ENCODE peak calls at places on chromosomes 12 and 14, in eight cellular contexts. One of them, this sample, is unnamed.

GRCh38 chr12:1583421-1584078 is 10.8 kb downstream of the FBXL14 start:
- DNase-seq in psoas muscle: no peak
- DNase-seq in neural progenitor cell: peak
- DNase-seq in GM23338: peak
- DNase-seq in astrocyte of the cerebellum: peak
- DNase-seq in fibroblast of lung: peak
- DNase-seq in upper lobe of right lung: no peak
- DNase-seq in colonic mucosa: peak
- DNase-seq in this sample: peak

GRCh38 chr12:57845478-57846284 is 848 bp downstream of the CTDSP2 start:
- DNase-seq in psoas muscle: peak
- DNase-seq in neural progenitor cell: peak
- DNase-seq in GM23338: peak
- DNase-seq in astrocyte of the cerebellum: no peak
- DNase-seq in fibroblast of lung: no peak
- DNase-seq in upper lobe of right lung: peak
- DNase-seq in colonic mucosa: peak
- DNase-seq in this sample: peak

GRCh38 chr12:130491421-130492357 is 154.0 kb downstream of the PIWIL1 start:
- DNase-seq in psoas muscle: no peak
- DNase-seq in neural progenitor cell: no peak
- DNase-seq in GM23338: no peak
- DNase-seq in astrocyte of the cerebellum: no peak
- DNase-seq in fibroblast of lung: no peak
- DNase-seq in upper lobe of right lung: peak
- DNase-seq in colonic mucosa: no peak
- DNase-seq in this sample: no peak

GRCh38 chr14:55686713-55687112 is 106.7 kb downstream of the KTN1 start:
- DNase-seq in psoas muscle: no peak
- DNase-seq in neural progenitor cell: no peak
- DNase-seq in GM23338: no peak
- DNase-seq in astrocyte of the cerebellum: no peak
- DNase-seq in fibroblast of lung: no peak
- DNase-seq in upper lobe of right lung: no peak
- DNase-seq in colonic mucosa: no peak
- DNase-seq in this sample: no peak

GRCh38 chr12:21602774-21603173 is 1.9 kb downstream of the GYS2 start:
- DNase-seq in psoas muscle: no peak
- DNase-seq in neural progenitor cell: no peak
- DNase-seq in GM23338: no peak
- DNase-seq in astrocyte of the cerebellum: no peak
- DNase-seq in fibroblast of lung: no peak
- DNase-seq in upper lobe of right lung: no peak
- DNase-seq in colonic mucosa: no peak
- DNase-seq in this sample: no peak

GRCh38 chr12:119666226-119666808 is 1.6 kb upstream of the PRKAB1 start:
- DNase-seq in psoas muscle: no peak
- DNase-seq in neural progenitor cell: no peak
- DNase-seq in GM23338: no peak
- DNase-seq in astrocyte of the cerebellum: no peak
- DNase-seq in fibroblast of lung: no peak
- DNase-seq in upper lobe of right lung: no peak
- DNase-seq in colonic mucosa: no peak
- DNase-seq in this sample: no peak

GRCh38 chr12:131091413-131091975 is 137.8 kb downstream of the ADGRD1 start:
- DNase-seq in psoas muscle: no peak
- DNase-seq in neural progenitor cell: no peak
- DNase-seq in GM23338: no peak
- DNase-seq in astrocyte of the cerebellum: no peak
- DNase-seq in fibroblast of lung: no peak
- DNase-seq in upper lobe of right lung: no peak
- DNase-seq in colonic mucosa: no peak
- DNase-seq in this sample: no peak

GRCh38 chr12:33111850-33112249 is 215.3 kb upstream of the PKP2 start:
- DNase-seq in psoas muscle: no peak
- DNase-seq in neural progenitor cell: no peak
- DNase-seq in GM23338: peak
- DNase-seq in astrocyte of the cerebellum: no peak
- DNase-seq in fibroblast of lung: no peak
- DNase-seq in upper lobe of right lung: no peak
- DNase-seq in colonic mucosa: no peak
- DNase-seq in this sample: no peak

GRCh38 chr12:11716794-11717532 is 67.5 kb downstream of the ETV6 start:
- DNase-seq in psoas muscle: no peak
- DNase-seq in neural progenitor cell: no peak
- DNase-seq in GM23338: no peak
- DNase-seq in astrocyte of the cerebellum: no peak
- DNase-seq in fibroblast of lung: peak
- DNase-seq in upper lobe of right lung: no peak
- DNase-seq in colonic mucosa: no peak
- DNase-seq in this sample: peak

GRCh38 chr12:128365831-128366231 is 98.9 kb downstream of the TMEM132C start:
- DNase-seq in psoas muscle: peak
- DNase-seq in neural progenitor cell: peak
- DNase-seq in GM23338: no peak
- DNase-seq in astrocyte of the cerebellum: no peak
- DNase-seq in fibroblast of lung: no peak
- DNase-seq in upper lobe of right lung: no peak
- DNase-seq in colonic mucosa: no peak
- DNase-seq in this sample: no peak

GRCh38 chr14:51396222-51396815 is 156.3 kb downstream of the TMX1 start:
- DNase-seq in psoas muscle: peak
- DNase-seq in neural progenitor cell: no peak
- DNase-seq in GM23338: no peak
- DNase-seq in astrocyte of the cerebellum: peak
- DNase-seq in fibroblast of lung: peak
- DNase-seq in upper lobe of right lung: no peak
- DNase-seq in colonic mucosa: no peak
- DNase-seq in this sample: peak

GRCh38 chr12:19530631-19531020 is 91.3 kb downstream of the AEBP2 start:
- DNase-seq in psoas muscle: no peak
- DNase-seq in neural progenitor cell: no peak
- DNase-seq in GM23338: no peak
- DNase-seq in astrocyte of the cerebellum: no peak
- DNase-seq in fibroblast of lung: peak
- DNase-seq in upper lobe of right lung: no peak
- DNase-seq in colonic mucosa: no peak
- DNase-seq in this sample: peak

GRCh38 chr12:120366884-120367251 is 2.1 kb downstream of the MSI1 start:
- DNase-seq in psoas muscle: no peak
- DNase-seq in neural progenitor cell: peak
- DNase-seq in GM23338: no peak
- DNase-seq in astrocyte of the cerebellum: no peak
- DNase-seq in fibroblast of lung: no peak
- DNase-seq in upper lobe of right lung: no peak
- DNase-seq in colonic mucosa: no peak
- DNase-seq in this sample: no peak

GRCh38 chr14:60648934-60649814 is at the start of gene SIX1:
- DNase-seq in psoas muscle: peak
- DNase-seq in neural progenitor cell: peak
- DNase-seq in GM23338: peak
- DNase-seq in astrocyte of the cerebellum: peak
- DNase-seq in fibroblast of lung: peak
- DNase-seq in upper lobe of right lung: peak
- DNase-seq in colonic mucosa: peak
- DNase-seq in this sample: peak

GRCh38 chr12:57126561-57126960 is 1.7 kb upstream of the LRP1 start:
- DNase-seq in psoas muscle: no peak
- DNase-seq in neural progenitor cell: no peak
- DNase-seq in GM23338: no peak
- DNase-seq in astrocyte of the cerebellum: no peak
- DNase-seq in fibroblast of lung: no peak
- DNase-seq in upper lobe of right lung: no peak
- DNase-seq in colonic mucosa: peak
- DNase-seq in this sample: no peak

GRCh38 chr14:77103954-77104353 is 5.9 kb downstream of the CIPC start:
- DNase-seq in psoas muscle: no peak
- DNase-seq in neural progenitor cell: no peak
- DNase-seq in GM23338: no peak
- DNase-seq in astrocyte of the cerebellum: no peak
- DNase-seq in fibroblast of lung: no peak
- DNase-seq in upper lobe of right lung: no peak
- DNase-seq in colonic mucosa: no peak
- DNase-seq in this sample: no peak

GRCh38 chr12:116317986-116318737 is 40.7 kb upstream of the MED13L start:
- DNase-seq in psoas muscle: peak
- DNase-seq in neural progenitor cell: no peak
- DNase-seq in GM23338: no peak
- DNase-seq in astrocyte of the cerebellum: no peak
- DNase-seq in fibroblast of lung: no peak
- DNase-seq in upper lobe of right lung: peak
- DNase-seq in colonic mucosa: no peak
- DNase-seq in this sample: peak

GRCh38 chr12:130070017-130070653 is 92.1 kb upstream of the FZD10 start:
- DNase-seq in psoas muscle: no peak
- DNase-seq in neural progenitor cell: no peak
- DNase-seq in GM23338: no peak
- DNase-seq in astrocyte of the cerebellum: no peak
- DNase-seq in fibroblast of lung: no peak
- DNase-seq in upper lobe of right lung: no peak
- DNase-seq in colonic mucosa: no peak
- DNase-seq in this sample: no peak

GRCh38 chr12:23472329-23472971 is 477.0 kb downstream of the SOX5 start:
- DNase-seq in psoas muscle: no peak
- DNase-seq in neural progenitor cell: no peak
- DNase-seq in GM23338: peak
- DNase-seq in astrocyte of the cerebellum: no peak
- DNase-seq in fibroblast of lung: no peak
- DNase-seq in upper lobe of right lung: peak
- DNase-seq in colonic mucosa: no peak
- DNase-seq in this sample: peak

GRCh38 chr12:15928870-15929571 is 17.9 kb downstream of the DERA start:
- DNase-seq in psoas muscle: no peak
- DNase-seq in neural progenitor cell: peak
- DNase-seq in GM23338: peak
- DNase-seq in astrocyte of the cerebellum: no peak
- DNase-seq in fibroblast of lung: no peak
- DNase-seq in upper lobe of right lung: no peak
- DNase-seq in colonic mucosa: no peak
- DNase-seq in this sample: no peak

GRCh38 chr12:75990189-75990912 is 41.2 kb downstream of the PHLDA1 start:
- DNase-seq in psoas muscle: no peak
- DNase-seq in neural progenitor cell: no peak
- DNase-seq in GM23338: no peak
- DNase-seq in astrocyte of the cerebellum: no peak
- DNase-seq in fibroblast of lung: no peak
- DNase-seq in upper lobe of right lung: no peak
- DNase-seq in colonic mucosa: no peak
- DNase-seq in this sample: no peak

GRCh38 chr14:32933943-32934890 is 4.5 kb upstream of the NPAS3 start:
- DNase-seq in psoas muscle: peak
- DNase-seq in neural progenitor cell: peak
- DNase-seq in GM23338: peak
- DNase-seq in astrocyte of the cerebellum: peak
- DNase-seq in fibroblast of lung: peak
- DNase-seq in upper lobe of right lung: no peak
- DNase-seq in colonic mucosa: no peak
- DNase-seq in this sample: no peak

GRCh38 chr12:2877959-2878732 is 1.1 kb downstream of the RHNO1 start:
- DNase-seq in psoas muscle: no peak
- DNase-seq in neural progenitor cell: peak
- DNase-seq in GM23338: no peak
- DNase-seq in astrocyte of the cerebellum: no peak
- DNase-seq in fibroblast of lung: peak
- DNase-seq in upper lobe of right lung: no peak
- DNase-seq in colonic mucosa: no peak
- DNase-seq in this sample: peak
- TF ChIP-seq CTCF in psoas muscle: no peak
- TF ChIP-seq CTCF in neural progenitor cell: no peak
- TF ChIP-seq CTCF in GM23338: peak
- TF ChIP-seq CTCF in astrocyte of the cerebellum: no peak
- TF ChIP-seq CTCF in fibroblast of lung: no peak
- TF ChIP-seq CTCF in upper lobe of right lung: no peak
- TF ChIP-seq CTCF in colonic mucosa: no peak
- TF ChIP-seq CTCF in this sample: no peak

DNA sequence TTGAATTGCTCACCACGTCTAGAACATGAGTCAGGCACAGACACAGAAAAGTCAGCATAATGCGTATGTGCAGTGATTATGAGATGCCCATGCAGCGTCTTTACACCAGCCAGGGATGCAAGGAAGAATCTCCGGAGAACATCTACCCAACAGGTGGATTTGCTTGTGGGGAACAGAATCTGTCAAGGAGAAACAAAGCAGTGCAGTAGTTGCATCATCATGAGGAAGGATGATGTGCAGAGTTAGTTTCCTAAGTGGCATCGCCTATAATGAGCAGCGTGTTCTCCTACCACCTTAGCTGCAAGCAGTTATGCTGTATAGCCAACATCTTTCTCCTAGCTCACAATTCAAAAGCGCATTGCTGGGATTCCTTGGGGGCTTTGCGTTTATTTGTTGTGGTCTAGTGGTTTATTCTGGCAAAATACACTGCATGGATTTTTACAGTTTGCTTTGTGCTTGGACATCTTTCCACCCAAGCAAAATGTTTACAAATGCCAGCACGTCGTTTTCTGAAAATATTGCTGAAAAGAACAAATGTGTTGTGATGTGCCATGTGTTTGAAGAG is 233.0 kb downstream of the RGS6 start:
- DNase-seq in psoas muscle: no peak
- DNase-seq in neural progenitor cell: no peak
- DNase-seq in GM23338: no peak
- DNase-seq in astrocyte of the cerebellum: no peak
- DNase-seq in fibroblast of lung: no peak
- DNase-seq in upper lobe of right lung: no peak
- DNase-seq in colonic mucosa: no peak
- DNase-seq in this sample: no peak
- H3K4me3 ChIP-seq in psoas muscle: no peak
- H3K4me3 ChIP-seq in neural progenitor cell: no peak
- H3K4me3 ChIP-seq in GM23338: no peak
- H3K4me3 ChIP-seq in astrocyte of the cerebellum: no peak
- H3K4me3 ChIP-seq in fibroblast of lung: no peak
- H3K4me3 ChIP-seq in upper lobe of right lung: no peak
- H3K4me3 ChIP-seq in colonic mucosa: no peak
- H3K4me3 ChIP-seq in this sample: no peak

DNA sequence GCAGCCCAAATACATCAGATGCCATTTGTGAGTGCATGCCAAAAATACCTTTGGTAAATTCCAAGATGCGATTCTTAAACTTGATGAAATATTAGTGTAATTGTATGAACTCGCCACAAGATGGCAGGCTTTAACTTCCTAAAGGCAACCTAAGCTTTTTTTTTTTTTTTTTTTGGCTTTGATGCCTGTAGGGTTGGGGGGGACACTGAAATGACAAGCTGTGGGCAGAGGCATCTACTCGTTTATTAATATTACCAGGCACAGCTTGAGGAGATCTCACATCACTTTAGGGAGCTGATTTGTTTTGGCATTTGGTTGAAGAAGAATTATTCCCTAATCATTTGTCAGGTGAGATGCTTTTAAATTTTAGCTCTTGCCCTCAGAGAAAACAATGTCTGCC is 126.7 kb upstream of the CCDC196 start:
- DNase-seq in psoas muscle: no peak
- DNase-seq in neural progenitor cell: peak
- DNase-seq in GM23338: peak
- DNase-seq in astrocyte of the cerebellum: peak
- DNase-seq in fibroblast of lung: peak
- DNase-seq in upper lobe of right lung: no peak
- DNase-seq in colonic mucosa: no peak
- DNase-seq in this sample: peak
- TF ChIP-seq CTCF in psoas muscle: peak
- TF ChIP-seq CTCF in neural progenitor cell: peak
- TF ChIP-seq CTCF in GM23338: peak
- TF ChIP-seq CTCF in astrocyte of the cerebellum: peak
- TF ChIP-seq CTCF in fibroblast of lung: peak
- TF ChIP-seq CTCF in upper lobe of right lung: peak
- TF ChIP-seq CTCF in colonic mucosa: peak
- TF ChIP-seq CTCF in this sample: peak

GRCh38 chr12:93802698-93803097 is 125.5 kb downstream of the CRADD start:
- DNase-seq in psoas muscle: no peak
- DNase-seq in neural progenitor cell: no peak
- DNase-seq in GM23338: peak
- DNase-seq in astrocyte of the cerebellum: no peak
- DNase-seq in fibroblast of lung: peak
- DNase-seq in upper lobe of right lung: no peak
- DNase-seq in colonic mucosa: no peak
- DNase-seq in this sample: no peak
- H3K4me3 ChIP-seq in psoas muscle: peak
- H3K4me3 ChIP-seq in neural progenitor cell: no peak
- H3K4me3 ChIP-seq in GM23338: no peak
- H3K4me3 ChIP-seq in astrocyte of the cerebellum: no peak
- H3K4me3 ChIP-seq in fibroblast of lung: no peak
- H3K4me3 ChIP-seq in upper lobe of right lung: no peak
- H3K4me3 ChIP-seq in colonic mucosa: no peak
- H3K4me3 ChIP-seq in this sample: no peak

This sample was measured in epithelial cell of esophagus.